ENCODE peak calls at places on chromosomes 3 and 15, in four cellular contexts. K is suprapubic skin, O is upper lobe of left lung, T is breast epithelium. Y is an unnamed sample.

GRCh38 chr3:127630811-127631714 is 2.1 kb downstream of the PODXL2 start:
- DNase-seq in O (no peak), T (no peak), K (no peak), Y (no peak)

GRCh38 chr3:120440001-120440703 is 10.6 kb downstream of the FSTL1 start:
- DNase-seq in O (no peak), K (no peak), T (no peak), Y (no peak)

GRCh38 chr15:75531041-75531450 is 48.1 kb downstream of the PTPN9 start:
- DNase-seq in T (peak; percentile 64), O (no peak), K (peak; percentile 71), Y (no peak)

GRCh38 chr3:126472277-126473006 is 3.2 kb downstream of the ZXDC start:
- DNase-seq in K (peak; percentile 86), T (peak; percentile 67), O (no peak), Y (no peak)

GRCh38 chr3:177703788-177704187 is 506.5 kb upstream of the TBL1XR1 start:
- DNase-seq in K (no peak), O (no peak), T (no peak), Y (no peak)

GRCh38 chr15:24857777-24858176 is 97.0 kb upstream of the SNRPN start:
- DNase-seq in K (no peak), T (no peak), O (no peak), Y (no peak)

GRCh38 chr15:92429378-92430066 is 35.8 kb downstream of the ST8SIA2 start:
- DNase-seq in O (no peak), K (no peak), T (no peak), Y (no peak)

GRCh38 chr15:39145854-39146253 is 435.0 kb upstream of the THBS1 start:
- DNase-seq in T (no peak), O (no peak), K (no peak), Y (no peak)

GRCh38 chr3:153284282-153284938 is 122.4 kb downstream of the RAP2B start:
- DNase-seq in T (peak; percentile 58), O (no peak), K (peak; percentile 71), Y (no peak)

GRCh38 chr15:56385908-56386307 is 20.7 kb downstream of the TEX9 start:
- DNase-seq in K (no peak), T (no peak), O (no peak), Y (no peak)

GRCh38 chr3:41716391-41716910 is 245.5 kb downstream of the ULK4 start:
- DNase-seq in O (no peak), T (no peak), K (no peak), Y (no peak)

GRCh38 chr3:52299815-52300611 is 12.4 kb downstream of the GLYCTK start:
- DNase-seq in O (no peak), K (no peak), T (no peak), Y (no peak)

DNA sequence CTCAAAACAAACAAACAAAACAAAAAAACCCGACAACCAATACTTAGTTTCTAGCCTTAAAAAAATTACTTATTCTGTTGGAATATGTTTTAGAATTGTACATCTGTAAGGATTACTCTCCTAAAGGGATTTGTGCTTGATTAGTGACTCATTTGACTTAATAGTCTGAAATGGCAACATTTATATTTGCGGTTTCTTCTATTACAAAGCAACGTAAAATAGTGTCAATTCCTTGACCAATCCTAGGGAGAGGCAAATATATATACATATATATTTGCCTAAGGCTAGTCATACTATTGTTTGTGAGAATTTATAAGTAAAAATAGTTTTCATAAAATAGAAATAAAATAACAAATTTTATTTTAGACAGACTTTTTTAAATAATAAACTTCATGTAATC is 39.7 kb downstream of the C3orf62 start:
- DNase-seq in O (no peak), T (no peak), K (no peak), Y (no peak)
- TF ChIP-seq POLR2A in O (no peak), T (no peak), K (no peak), Y (no peak)

DNA sequence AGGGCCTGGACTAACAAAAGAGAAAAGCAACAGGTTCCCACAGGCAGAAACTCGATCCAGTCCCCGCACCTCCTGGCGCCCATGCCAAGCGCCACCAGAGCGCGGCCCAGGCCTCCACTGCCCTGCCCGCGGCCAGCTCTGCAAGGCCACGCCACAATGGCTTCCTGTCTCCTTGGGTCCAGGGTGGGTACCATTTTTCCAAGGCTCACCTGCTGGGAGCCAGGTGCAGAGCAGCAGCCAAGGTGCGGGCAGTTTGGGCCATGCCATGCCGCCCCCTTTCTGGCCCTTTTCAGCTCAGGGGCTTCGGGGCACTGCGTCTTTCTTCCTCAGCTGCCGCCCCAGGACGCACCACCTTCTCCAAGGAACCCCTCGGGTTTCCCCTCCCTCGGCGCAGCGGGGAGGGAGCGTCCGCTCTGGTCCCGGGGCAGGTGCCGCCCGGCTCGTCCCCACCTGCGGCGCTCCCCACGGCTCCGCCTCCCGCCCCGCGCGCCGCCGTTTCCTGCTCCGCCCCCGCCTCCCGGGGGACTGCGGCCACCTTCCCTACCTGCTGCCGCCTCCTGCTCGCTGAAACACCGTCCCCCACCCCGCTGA is at the start of gene ILDR1:
- DNase-seq in K (no peak), T (peak; percentile 20), O (peak; percentile 92), Y (peak; percentile 37)
- TF ChIP-seq POLR2AphosphoS5 in K (no peak), T (no peak), O (no peak), Y (no peak)

DNA sequence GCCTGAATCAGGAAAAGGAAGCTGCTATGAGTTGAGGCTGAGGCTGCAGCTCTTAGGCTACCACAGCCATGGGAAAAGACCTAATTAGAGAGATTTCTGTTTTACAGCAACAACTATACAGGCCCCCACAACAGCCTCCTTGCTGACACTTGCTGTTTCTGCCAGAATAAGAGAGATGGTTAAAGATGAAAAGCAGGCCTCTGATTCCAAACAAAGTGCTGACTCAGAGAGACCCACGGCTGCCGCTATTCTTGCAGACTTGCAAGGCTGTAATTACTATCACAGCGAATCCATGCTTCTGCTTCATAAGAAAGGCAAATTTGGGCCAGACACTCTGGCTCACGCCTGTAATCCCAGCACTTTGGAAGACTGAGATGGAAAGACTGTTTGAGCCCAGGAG is 41.8 kb downstream of the MCF2L2 start:
- DNase-seq in T (no peak), K (no peak), O (no peak), Y (no peak)
- TF ChIP-seq POLR2A in T (no peak), K (no peak), O (no peak), Y (no peak)

GRCh38 chr3:61975936-61976335 is 397.4 kb downstream of the FEZF2 start:
- DNase-seq in K (no peak), O (no peak), T (no peak), Y (no peak)
- TF ChIP-seq POLR2AphosphoS5 in K (no peak), O (no peak), T (no peak), Y (no peak)

DNA sequence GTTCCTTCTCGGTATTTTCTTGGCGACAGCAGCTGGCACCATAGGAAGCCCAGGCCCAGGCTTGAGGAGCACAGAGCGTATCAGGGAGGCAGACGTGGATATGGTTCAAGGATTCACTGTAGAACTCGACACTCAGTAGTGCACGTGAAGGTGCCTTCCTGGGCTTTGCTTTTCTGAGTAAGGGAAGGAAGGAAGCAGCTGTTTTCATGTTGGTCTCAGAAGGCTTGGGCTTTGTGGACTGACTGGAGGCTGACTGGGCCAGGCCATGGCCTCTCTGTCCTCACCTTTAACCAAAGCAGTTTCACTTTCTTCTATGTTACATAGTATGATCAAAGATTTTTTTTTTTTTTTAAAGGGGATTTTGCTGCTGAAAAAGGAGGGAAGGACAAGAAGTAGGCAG is 6.9 kb upstream of the GHRL start:
- DNase-seq in T (no peak), O (no peak), K (no peak), Y (no peak)
- TF ChIP-seq POLR2A in T (no peak), O (no peak), K (no peak), Y (peak; percentile 24)

DNA sequence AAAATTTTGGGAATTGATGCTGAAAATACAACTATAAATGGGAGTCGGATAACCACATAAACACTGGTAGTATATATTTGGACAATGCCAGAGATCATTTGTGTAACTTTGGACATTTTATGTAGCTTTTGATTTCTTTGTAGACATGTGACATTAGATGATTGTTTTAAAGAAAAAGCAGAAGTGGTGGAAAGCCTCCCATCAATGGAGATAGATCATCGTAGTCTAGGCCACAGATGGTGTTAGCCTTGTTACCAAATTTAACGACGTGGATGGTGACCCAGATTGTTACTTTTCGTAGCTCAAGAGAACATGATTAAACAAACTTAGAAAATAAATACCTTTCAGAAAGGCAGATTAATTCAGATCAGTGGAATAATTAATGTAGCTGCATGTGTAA is 8.8 kb downstream of the CACNA1D start:
- DNase-seq in K (no peak), T (no peak), O (no peak), Y (no peak)
- TF ChIP-seq POLR2AphosphoS5 in K (no peak), T (no peak), O (no peak), Y (no peak)

DNA sequence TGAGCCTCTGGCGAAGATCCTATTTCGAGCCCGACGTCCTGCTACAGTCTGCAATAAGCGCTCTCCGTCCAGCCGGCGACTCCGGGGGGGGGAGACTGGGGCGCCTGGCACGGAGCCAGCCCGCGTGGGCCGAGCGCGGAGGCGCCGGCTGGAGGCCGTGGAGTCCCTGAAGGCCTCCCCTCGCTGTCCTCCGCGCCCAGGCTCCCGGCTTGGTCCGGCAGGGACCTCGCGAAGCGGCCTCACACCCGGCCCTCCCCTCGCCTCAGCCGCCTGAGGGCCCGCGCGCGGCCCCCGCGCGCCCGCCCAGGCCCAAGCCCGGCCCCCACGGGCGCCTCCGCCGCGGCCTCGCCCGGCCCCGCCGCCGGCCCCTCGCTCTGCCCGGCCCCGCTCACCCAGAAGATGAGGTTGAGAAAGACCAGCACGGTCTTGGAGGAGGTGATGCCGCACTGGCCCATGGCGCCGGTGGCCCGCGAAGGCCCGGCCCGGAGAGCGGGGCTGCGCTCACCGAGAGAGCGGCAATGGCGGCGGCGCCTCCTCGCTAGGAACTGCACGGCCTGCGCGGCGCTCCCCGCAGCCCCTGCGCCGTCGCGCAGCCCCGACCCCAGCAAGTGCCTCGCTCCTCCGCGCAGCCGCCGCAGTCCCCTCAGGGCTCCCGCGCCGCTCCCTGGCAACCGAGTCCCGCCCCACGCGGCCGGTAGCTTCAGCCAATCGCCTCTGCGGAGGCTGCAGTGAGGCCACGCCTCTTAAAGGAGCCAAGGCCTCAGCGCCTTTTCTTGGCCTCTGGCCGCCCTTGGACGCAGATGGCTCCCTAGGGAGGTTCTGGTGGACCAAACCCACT is at the start of gene TSPAN3:
- DNase-seq in K (peak; percentile 94), O (peak; percentile 98), T (peak; percentile 79), Y (peak; percentile 87)
- TF ChIP-seq POLR2A in K (no peak), O (no peak), T (no peak), Y (peak; percentile 55)

GRCh38 chr3:115831864-115832263 is 208.6 kb downstream of the GAP43 start:
- DNase-seq in K (no peak), T (no peak), O (no peak), Y (no peak)
- TF ChIP-seq POLR2AphosphoS5 in K (no peak), T (no peak), O (no peak), Y (no peak)

GRCh38 chr3:121661376-121661775 is 673 bp upstream of the HCLS1 start:
- DNase-seq in O (no peak), K (no peak), T (no peak), Y (no peak)

GRCh38 chr3:121663171-121663847 is 2.6 kb upstream of the HCLS1 start:
- DNase-seq in O (no peak), T (no peak), K (no peak), Y (no peak)

GRCh38 chr3:121658716-121659435 is 1.8 kb downstream of the HCLS1 start:
- DNase-seq in O (no peak), K (no peak), T (no peak), Y (no peak)

GRCh38 chr3:121662742-121663141 is 2.0 kb upstream of the HCLS1 start:
- DNase-seq in T (no peak), K (no peak), O (no peak), Y (no peak)

GRCh38 chr3:121660356-121661171 is at the start of gene HCLS1:
- DNase-seq in O (peak; percentile 65), T (no peak), K (no peak), Y (peak; percentile 31)
- TF ChIP-seq POLR2A in O (no peak), T (no peak), K (peak; percentile 54), Y (peak; percentile 97)

Y was measured in GM12891.